ENCODE peak calls at places on chromosomes 7 and 10, in nine cellular contexts. G is heart right ventricle, H is foreskin fibroblast, M is fibroblast of lung, Q is bronchial epithelial cell, F is fibroblast of villous mesenchyme, R is NB4, E is cardiac fibroblast, S is AG10803. K is an unnamed sample.

GRCh38 chr7:158814637-158815036 is 14.7 kb downstream of the ESYT2 start:
- DNase-seq in G (no peak), H (no peak), M (no peak), Q (no peak), F (peak; percentile 31), R (peak; percentile 54), E (peak; percentile 32), S (no peak), K (no peak)

GRCh38 chr7:129122751-129123516 is 21.6 kb upstream of the TSPAN33 start:
- DNase-seq in G (no peak), H (no peak), M (peak; percentile 30), Q (no peak), F (no peak), R (peak; percentile 93), E (peak; percentile 26), S (no peak), K (no peak)

GRCh38 chr7:53500076-53500475 is 464.6 kb downstream of the POM121L12 start:
- DNase-seq in G (no peak), H (no peak), M (no peak), Q (peak; percentile 96), F (no peak), R (no peak), E (no peak), S (no peak), K (no peak)

GRCh38 chr7:100038326-100038725 is 11.2 kb upstream of the ZSCAN21 start:
- DNase-seq in G (no peak), H (no peak), M (no peak), Q (no peak), F (no peak), R (no peak), E (no peak), S (no peak), K (no peak)

GRCh38 chr10:44619975-44620374 is 235.1 kb upstream of the CXCL12 start:
- DNase-seq in G (no peak), H (peak; percentile 50), M (peak; percentile 30), Q (peak; percentile 4), F (peak; percentile 18), R (peak; percentile 4), E (peak; percentile 74), S (peak; percentile 48), K (no peak)

GRCh38 chr10:30445716-30446115 is 11.7 kb downstream of the MAP3K8 start:
- DNase-seq in G (no peak), H (peak; percentile 87), M (peak; percentile 90), Q (no peak), F (peak; percentile 74), R (no peak), E (peak; percentile 50), S (peak; percentile 93), K (no peak)

GRCh38 chr7:136878878-136879277 is 10.4 kb downstream of the CHRM2 start:
- DNase-seq in G (no peak), H (no peak), M (peak; percentile 6), Q (no peak), F (no peak), R (no peak), E (no peak), S (no peak), K (no peak)

GRCh38 chr10:21172774-21173432 is 275.8 kb upstream of the NEBL start:
- DNase-seq in G (no peak), H (peak; percentile 52), M (peak; percentile 8), Q (no peak), F (peak; percentile 3), R (no peak), E (peak; percentile 24), S (no peak), K (no peak)

GRCh38 chr7:32591938-32592337 is 96.6 kb downstream of the AVL9 start:
- DNase-seq in G (no peak), H (no peak), M (peak; percentile 86), Q (no peak), F (no peak), R (no peak), E (no peak), S (no peak), K (no peak)

DNA sequence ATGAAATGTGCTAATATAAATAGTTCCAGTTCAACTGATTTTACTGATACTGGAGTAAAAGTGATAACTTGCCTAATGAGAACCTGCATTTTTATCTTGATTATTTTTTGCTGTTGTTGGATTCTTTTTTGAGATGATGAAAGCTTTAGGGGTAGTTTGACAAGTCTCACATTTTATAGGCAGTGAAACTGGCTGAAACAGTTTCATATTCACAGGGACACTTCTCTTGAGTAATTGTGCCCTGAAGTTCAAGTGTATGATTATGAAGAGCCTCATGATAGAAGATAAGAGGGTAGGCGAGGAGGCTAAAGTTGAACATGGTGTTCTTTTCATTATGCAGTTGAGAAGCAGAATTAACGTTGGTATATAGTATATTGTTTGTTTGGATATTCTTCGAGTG is 5.1 kb downstream of the AUTS2 start:
- DNase-seq in G (no peak), H (no peak), M (no peak), Q (no peak), F (no peak), R (peak; percentile 19), E (no peak), S (no peak), K (no peak)
- H3K4me3 ChIP-seq in G (no peak overlapping the region), H (no peak overlapping the region), M (no peak overlapping the region), Q (no peak overlapping the region), F (no peak overlapping the region), R (no peak overlapping the region), E (no peak overlapping the region), S (no peak overlapping the region), K (no peak overlapping the region)

GRCh38 chr10:70188768-70189167 is 18.5 kb upstream of the SAR1A start:
- DNase-seq in G (no peak), H (no peak), M (no peak), Q (no peak), F (no peak), R (no peak), E (no peak), S (no peak), K (no peak)

GRCh38 chr10:70191161-70191770 is 21.0 kb upstream of the SAR1A start:
- DNase-seq in G (no peak), H (peak; percentile 28), M (peak; percentile 48), Q (no peak), F (no peak), R (no peak), E (peak; percentile 54), S (no peak), K (no peak)

GRCh38 chr10:70191906-70192305 is 21.6 kb upstream of the SAR1A start:
- DNase-seq in G (no peak), H (peak; percentile 92), M (peak; percentile 93), Q (peak; percentile 89), F (peak; percentile 98), R (no peak), E (peak; percentile 93), S (peak; percentile 98), K (peak; percentile 67)

GRCh38 chr10:70190102-70190501 is 19.8 kb upstream of the SAR1A start:
- DNase-seq in G (no peak), H (no peak), M (no peak), Q (no peak), F (no peak), R (no peak), E (no peak), S (no peak), K (no peak)

DNA sequence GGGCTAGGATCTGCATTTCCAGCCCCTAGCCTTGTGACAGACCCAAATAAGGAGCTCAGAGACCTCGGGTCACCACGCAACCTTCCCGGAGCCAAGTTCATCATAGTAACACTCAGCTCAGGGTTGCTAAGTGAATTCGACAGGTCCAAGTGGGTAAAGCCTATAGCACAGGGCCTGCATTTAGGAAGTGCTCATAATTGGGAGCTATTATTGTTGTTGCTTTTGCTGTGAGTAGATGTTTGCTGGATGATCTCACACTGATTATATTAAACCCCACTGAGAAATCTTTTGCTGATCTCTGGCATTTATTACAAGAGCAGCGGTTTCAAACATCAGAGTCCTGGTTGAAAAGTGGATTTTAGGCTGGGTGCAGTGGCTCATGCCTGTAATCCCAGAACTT is 20.3 kb upstream of the SAR1A start:
- DNase-seq in G (no peak), H (peak; percentile 49), M (peak; percentile 8), Q (no peak), F (peak; percentile 75), R (no peak), E (peak; percentile 48), S (peak; percentile 58), K (no peak)
- TF ChIP-seq CTCF in G (no peak), H (no peak), M (no peak), Q (no peak), F (no peak), R (no peak), E (no peak), S (no peak), K (no peak)

GRCh38 chr7:65430344-65431186 is 56.9 kb downstream of the ZNF92 start:
- DNase-seq in G (no peak), H (no peak), M (no peak), Q (no peak), F (no peak), R (no peak), E (no peak), S (no peak), K (no peak)
- H3K4me3 ChIP-seq in G (no peak overlapping the region), H (no peak overlapping the region), M (no peak overlapping the region), Q (no peak overlapping the region), F (no peak overlapping the region), R (no peak overlapping the region), E (no peak overlapping the region), S (no peak overlapping the region), K (no peak overlapping the region)

GRCh38 chr7:14201353-14201752 is 211.9 kb upstream of the ETV1 start:
- DNase-seq in G (no peak), H (no peak), M (no peak), Q (no peak), F (no peak), R (no peak), E (no peak), S (no peak), K (no peak)
- TF ChIP-seq CTCF in G (no peak), H (no peak), M (no peak), Q (no peak), F (no peak), R (no peak), E (no peak), S (no peak), K (no peak)

GRCh38 chr7:88218428-88218745 is 1.5 kb downstream of the SRI start:
- DNase-seq in G (no peak), H (no peak), M (no peak), Q (no peak), F (no peak), R (no peak), E (no peak), S (no peak), K (no peak)
- H3K4me3 ChIP-seq in G (peak overlapping the region; percentile 96), H (peak overlapping the region; percentile 94), M (peak overlapping the region; percentile 70), Q (peak overlapping the region; percentile 97), F (peak overlapping the region; percentile 96), R (peak overlapping the region; percentile 74), E (peak overlapping the region; percentile 93), S (peak overlapping the region; percentile 90), K (peak overlapping the region; percentile 87)

DNA sequence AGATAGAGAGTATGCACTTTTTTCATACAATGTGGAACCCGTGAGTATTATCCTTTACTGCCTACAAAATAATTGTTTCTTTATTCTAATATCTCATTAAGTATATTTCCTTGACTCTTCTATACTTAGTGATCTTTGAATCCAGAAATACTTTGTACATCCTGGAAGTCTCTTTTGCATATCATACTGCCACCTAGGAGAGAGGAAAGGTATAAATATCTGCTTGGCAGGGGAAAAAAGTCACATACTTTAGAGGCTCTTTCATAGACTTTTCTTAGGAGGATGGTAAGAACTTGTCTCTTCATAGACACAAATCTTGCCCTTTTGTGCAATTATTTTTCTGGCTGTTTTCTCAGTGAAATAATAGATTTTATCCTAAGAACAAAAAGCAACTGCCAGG is 436.0 kb downstream of the PAXIP1 start:
- DNase-seq in G (no peak), H (no peak), M (peak; percentile 6), Q (no peak), F (no peak), R (no peak), E (no peak), S (no peak), K (no peak)
- TF ChIP-seq CTCF in G (no peak), H (no peak), M (no peak), Q (no peak), F (no peak), R (peak; percentile 12), E (no peak), S (no peak), K (no peak)

GRCh38 chr10:86688398-86688921 is 20.1 kb downstream of the LDB3 start:
- DNase-seq in G (peak; percentile 62), H (peak; percentile 82), M (peak; percentile 66), Q (peak; percentile 58), F (peak; percentile 73), R (peak; percentile 84), E (peak; percentile 83), S (peak; percentile 79), K (peak; percentile 53)
- H3K4me3 ChIP-seq in G (no peak overlapping the region), H (no peak overlapping the region), M (no peak overlapping the region), Q (no peak overlapping the region), F (no peak overlapping the region), R (no peak overlapping the region), E (no peak overlapping the region), S (no peak overlapping the region), K (no peak overlapping the region)

K was measured in astrocyte of the cerebellum.